ENCODE peak calls at places on chromosomes 2 and 18, in four cellular contexts. F, S, I and U are unnamed samples.
A peak's percentile ranks its signal among the peaks of the same experiment; 100 is the strongest.

GRCh38 chr2:230153390-230153976 is 66.3 kb downstream of the SP110 start:
- DNase-seq in F (no peak), S (no peak), I (no peak), U (no peak)

GRCh38 chr2:63301481-63301880 is 250.9 kb downstream of the OTX1 start:
- DNase-seq in F (no peak), S (no peak), I (no peak), U (no peak)

GRCh38 chr2:15447381-15447780 is 113.8 kb downstream of the NBAS start:
- DNase-seq in F (no peak), S (no peak), I (no peak), U (no peak)

GRCh38 chr2:26229595-26229994 is 14.8 kb downstream of the HADHA start:
- DNase-seq in F (no peak), S (no peak), I (no peak), U (no peak)

GRCh38 chr2:156320491-156320896 is 12.0 kb downstream of the NR4A2 start:
- DNase-seq in F (no peak), S (peak; percentile 73), I (no peak), U (no peak)

GRCh38 chr18:10072659-10073309 is 159.0 kb downstream of the VAPA start:
- DNase-seq in F (no peak), S (no peak), I (no peak), U (peak; percentile 48)

GRCh38 chr2:62740221-62740620 is 34.7 kb downstream of the EHBP1 start:
- DNase-seq in F (no peak), S (no peak), I (no peak), U (no peak)

GRCh38 chr2:99545622-99546021 is 55.8 kb upstream of the REV1 start:
- DNase-seq in F (no peak), S (no peak), I (no peak), U (no peak)

GRCh38 chr2:43224571-43225092 is 1.8 kb downstream of the ZFP36L2 start:
- DNase-seq in F (peak; percentile 8), S (no peak), I (no peak), U (no peak)

GRCh38 chr2:172270278-172271079 is 156.9 kb upstream of the ITGA6 start:
- DNase-seq in F (no peak), S (peak; percentile 55), I (no peak), U (no peak)

GRCh38 chr18:56112984-56113383 is 525.0 kb upstream of the TCF4 start:
- DNase-seq in F (no peak), S (no peak), I (no peak), U (no peak)

GRCh38 chr2:9463698-9464034 is 10.7 kb upstream of the IAH1 start:
- DNase-seq in F (peak; percentile 25), S (no peak), I (no peak), U (no peak)

GRCh38 chr18:37403100-37403781 is 162.4 kb downstream of the CELF4 start:
- DNase-seq in F (peak; percentile 55), S (no peak), I (no peak), U (peak; percentile 80)

GRCh38 chr18:76461148-76461547 is 33.9 kb downstream of the ZNF516 start:
- DNase-seq in F (no peak), S (no peak), I (no peak), U (no peak)

GRCh38 chr2:192292478-192292877 is 97.7 kb upstream of the TMEFF2 start:
- DNase-seq in F (no peak), S (no peak), I (no peak), U (no peak)

GRCh38 chr2:130776550-130776949 is 21.2 kb downstream of the AMER3 start:
- DNase-seq in F (no peak), S (no peak), I (no peak), U (no peak)

GRCh38 chr2:237862528-237862895 is 3.1 kb downstream of the RAMP1 start:
- DNase-seq in F (no peak), S (no peak), I (no peak), U (no peak)

GRCh38 chr2:29041161-29041660 is 33.1 kb downstream of the PCARE start:
- DNase-seq in F (no peak), S (no peak), I (no peak), U (no peak)

GRCh38 chr2:128390256-128390990 is 71.8 kb upstream of the HS6ST1 start:
- DNase-seq in F (no peak), S (no peak), I (no peak), U (no peak)

GRCh38 chr2:128388414-128389032 is 69.9 kb upstream of the HS6ST1 start:
- DNase-seq in F (no peak), S (no peak), I (no peak), U (no peak)

GRCh38 chr2:128390991-128391630 is 72.4 kb upstream of the HS6ST1 start:
- DNase-seq in F (no peak), S (no peak), I (no peak), U (no peak)

GRCh38 chr2:128391679-128392078 is 73.0 kb upstream of the HS6ST1 start:
- DNase-seq in F (no peak), S (no peak), I (no peak), U (no peak)

GRCh38 chr2:128389521-128389920 is 70.9 kb upstream of the HS6ST1 start:
- DNase-seq in F (no peak), S (no peak), I (no peak), U (no peak)
- H3K4me3 ChIP-seq in F (no peak overlapping the region), S (no peak overlapping the region), I (no peak overlapping the region), U (no peak overlapping the region)

DNA sequence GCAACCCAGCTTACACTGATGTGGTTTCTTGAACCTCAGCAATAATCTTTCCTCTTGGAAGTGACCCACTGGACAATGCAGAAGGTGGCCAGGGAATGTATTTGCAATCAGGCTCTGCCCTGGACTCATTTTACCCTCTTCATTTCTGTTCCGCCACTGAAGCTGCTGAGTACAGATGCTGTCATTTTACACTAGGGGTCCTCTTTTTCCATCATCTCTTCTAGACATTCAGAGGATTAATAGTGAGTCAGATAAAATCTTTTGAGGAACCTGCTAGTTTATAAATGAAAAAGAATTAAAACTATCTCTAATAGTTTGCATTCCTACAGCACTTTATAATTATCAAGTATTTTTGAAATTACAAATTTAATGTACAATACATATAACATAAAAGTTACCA is 87.9 kb upstream of the PNPT1 start:
- DNase-seq in F (no peak), S (no peak), I (no peak), U (no peak)
- TF ChIP-seq CTCF in F (peak; percentile 28), S (no peak), I (no peak), U (no peak)

GRCh38 chr2:24077535-24077877 is 1.4 kb upstream of the SF3B6 start:
- DNase-seq in F (no peak), S (no peak), I (no peak), U (no peak)

GRCh38 chr2:24075915-24076848 is at the start of gene SF3B6:
- DNase-seq in F (peak; percentile 98), S (peak; percentile 100), I (peak; percentile 92), U (peak; percentile 95)

GRCh38 chr2:24077879-24078278 is 1.8 kb upstream of the SF3B6 start:
- DNase-seq in F (no peak), S (no peak), I (no peak), U (no peak)

GRCh38 chr2:24075259-24075658 is 867 bp downstream of the SF3B6 start:
- DNase-seq in F (no peak), S (no peak), I (no peak), U (no peak)

DNA sequence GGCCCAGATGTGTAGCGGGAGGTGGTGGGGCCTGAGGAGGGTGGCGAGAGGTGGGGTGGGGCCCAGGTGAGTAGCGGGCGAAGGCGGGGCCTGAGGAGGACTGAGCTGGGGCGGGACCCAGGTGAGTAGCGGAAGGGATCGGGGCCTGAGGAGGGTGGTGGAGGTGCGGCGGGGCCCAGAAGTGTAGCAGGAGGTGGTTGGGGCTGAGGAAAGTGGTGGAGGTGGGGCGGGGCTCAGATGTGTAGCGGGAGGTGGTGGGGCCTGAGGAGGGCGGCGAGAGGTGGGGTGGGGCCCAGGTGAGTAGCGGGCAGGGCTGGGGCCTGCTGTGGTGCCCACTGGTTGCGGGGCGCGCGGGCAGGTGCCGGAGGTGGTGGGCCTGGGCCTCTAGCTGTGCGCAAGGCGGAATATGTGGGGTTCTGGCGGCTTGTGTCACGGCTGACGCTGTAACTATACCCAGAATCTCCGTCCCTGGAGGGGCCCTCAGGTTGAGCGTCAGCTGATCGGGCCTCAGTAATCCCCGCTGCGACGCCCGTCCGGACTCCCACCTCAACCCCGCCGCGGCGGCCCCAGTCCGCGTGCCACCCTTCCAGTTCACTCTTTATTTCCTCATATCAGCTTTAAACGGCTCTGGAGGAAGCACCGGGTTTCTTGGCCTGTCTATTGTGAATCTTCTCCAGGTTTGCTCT is 866 bp upstream of the SF3B6 start:
- DNase-seq in F (no peak), S (no peak), I (no peak), U (no peak)
- H3K4me3 ChIP-seq in F (peak overlapping the region; percentile 94), S (peak overlapping the region; percentile 84), I (peak overlapping the region; percentile 82), U (peak overlapping the region; percentile 94)

GRCh38 chr2:75195076-75195691 is 4.1 kb downstream of the TACR1 start:
- DNase-seq in F (no peak), S (no peak), I (no peak), U (no peak)

GRCh38 chr2:75202359-75202758 is 3.0 kb upstream of the TACR1 start:
- DNase-seq in F (no peak), S (no peak), I (no peak), U (no peak)

GRCh38 chr2:75194184-75194868 is 5.0 kb downstream of the TACR1 start:
- DNase-seq in F (no peak), S (no peak), I (no peak), U (no peak)

GRCh38 chr2:75200140-75200985 is 1.0 kb upstream of the TACR1 start:
- DNase-seq in F (no peak), S (peak; percentile 14), I (peak; percentile 22), U (no peak)

DNA sequence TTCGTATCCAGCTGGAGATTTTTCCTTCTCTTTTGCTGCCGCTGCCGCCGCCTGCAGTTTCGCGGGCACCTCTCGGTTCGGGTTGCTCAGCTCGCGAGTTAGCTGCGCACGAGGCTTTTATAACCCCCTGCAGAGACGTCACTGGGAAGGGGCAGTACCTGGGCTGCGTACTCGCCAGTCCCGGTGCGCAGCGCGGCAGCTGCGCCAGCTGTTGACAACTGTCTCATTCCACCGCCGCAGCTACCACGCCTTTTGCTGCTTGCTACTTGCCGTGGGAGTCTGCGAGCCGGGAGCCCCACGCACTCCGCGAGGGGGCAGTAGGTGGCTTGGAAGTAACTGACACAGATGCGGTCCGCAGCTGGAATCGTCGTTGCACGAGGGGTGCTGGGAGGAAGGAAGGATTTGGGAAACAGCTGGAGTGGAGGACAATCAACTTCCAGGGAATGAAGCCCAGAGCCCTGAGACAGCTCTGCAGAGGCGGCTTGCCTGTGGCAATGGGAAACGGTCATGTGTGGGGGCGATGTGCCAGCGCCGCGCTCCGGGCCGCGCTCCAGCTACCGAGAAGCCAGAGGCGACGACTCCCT is at the start of gene TACR1:
- DNase-seq in F (peak; percentile 52), S (peak; percentile 40), I (peak; percentile 62), U (peak; percentile 13)
- TF ChIP-seq CTCF in F (peak; percentile 84), S (peak; percentile 66), I (peak; percentile 77), U (peak; percentile 90)

GRCh38 chr18:79631096-79631507 is 48.5 kb upstream of the CTDP1 start:
- DNase-seq in F (no peak), S (peak; percentile 3), I (no peak), U (no peak)

GRCh38 chr18:79628416-79629248 is 51.0 kb upstream of the CTDP1 start:
- DNase-seq in F (no peak), S (peak; percentile 6), I (no peak), U (no peak)

GRCh38 chr18:79629249-79629558 is 50.4 kb upstream of the CTDP1 start:
- DNase-seq in F (no peak), S (peak; percentile 4), I (no peak), U (no peak)

GRCh38 chr18:79630266-79631095 is 49.1 kb upstream of the CTDP1 start:
- DNase-seq in F (peak; percentile 16), S (peak; percentile 5), I (no peak), U (no peak)

GRCh38 chr18:79629606-79630005 is 50.0 kb upstream of the CTDP1 start:
- DNase-seq in F (no peak), S (peak; percentile 7), I (no peak), U (no peak)
- H3K4me3 ChIP-seq in F (no peak overlapping the region), S (no peak overlapping the region), I (no peak overlapping the region), U (no peak overlapping the region)